ENCODE peak calls at places on chromosomes 12 and 14, in four cellular contexts. C, Z, A and V are unnamed samples.

GRCh38 chr12:106234513-106234912 is 13.3 kb downstream of the CKAP4 start:
- DNase-seq in C (no peak), Z (no peak), A (no peak), V (no peak)

GRCh38 chr14:63745858-63746425 is 18.1 kb upstream of the SGPP1 start:
- DNase-seq in C (no peak), Z (no peak), A (no peak), V (no peak)

GRCh38 chr14:90846511-90846910 is 30.3 kb upstream of the TTC7B start:
- DNase-seq in C (no peak), Z (no peak), A (no peak), V (no peak)

GRCh38 chr12:77133566-77133965 is 68.2 kb upstream of the E2F7 start:
- DNase-seq in C (no peak), Z (peak; percentile 70), A (no peak), V (no peak)

GRCh38 chr14:103536693-103537092 is 7.7 kb downstream of the TRMT61A start:
- DNase-seq in C (peak; percentile 51), Z (no peak), A (no peak), V (no peak)

GRCh38 chr12:131128556-131128955 is 174.8 kb downstream of the ADGRD1 start:
- DNase-seq in C (no peak), Z (no peak), A (no peak), V (no peak)

GRCh38 chr12:113479578-113480335 is 8.1 kb upstream of the LHX5 start:
- DNase-seq in C (no peak), Z (peak; percentile 74), A (peak; percentile 34), V (no peak)

GRCh38 chr12:58916153-58916709 is 4.1 kb downstream of the LRIG3 start:
- DNase-seq in C (no peak), Z (no peak), A (no peak), V (no peak)

GRCh38 chr12:17976202-17976601 is 113.8 kb downstream of the RERGL start:
- DNase-seq in C (no peak), Z (peak; percentile 68), A (no peak), V (no peak)

GRCh38 chr14:68285421-68286179 is 466.0 kb downstream of the RAD51B start:
- DNase-seq in C (no peak), Z (no peak), A (peak; percentile 39), V (peak; percentile 21)

GRCh38 chr14:52824479-52824878 is 33.1 kb upstream of the GNPNAT1 start:
- DNase-seq in C (no peak), Z (no peak), A (no peak), V (no peak)

DNA sequence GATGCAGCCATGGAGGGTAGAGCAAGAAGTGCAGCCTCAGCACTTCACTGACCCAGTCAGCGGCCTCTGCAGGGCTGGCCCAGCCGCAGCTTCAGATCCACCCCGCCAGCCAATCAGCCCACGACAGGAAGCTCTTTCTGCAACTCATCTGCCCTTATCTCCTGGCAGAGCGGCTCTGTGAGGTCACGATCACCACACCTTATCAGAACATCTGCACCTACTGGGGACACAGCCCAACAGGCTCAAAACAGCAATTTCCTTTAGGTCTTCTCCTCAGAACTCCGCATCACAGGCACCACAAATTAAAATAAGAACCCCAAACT is 287.3 kb downstream of the BCL11B start:
- DNase-seq in C (no peak), Z (peak; percentile 79), A (peak; percentile 71), V (peak; percentile 68)
- H3K27ac ChIP-seq in C (no peak overlapping the region), Z (peak overlapping the region; percentile 17), A (peak overlapping the region; percentile 56), V (peak overlapping the region; percentile 45)

DNA sequence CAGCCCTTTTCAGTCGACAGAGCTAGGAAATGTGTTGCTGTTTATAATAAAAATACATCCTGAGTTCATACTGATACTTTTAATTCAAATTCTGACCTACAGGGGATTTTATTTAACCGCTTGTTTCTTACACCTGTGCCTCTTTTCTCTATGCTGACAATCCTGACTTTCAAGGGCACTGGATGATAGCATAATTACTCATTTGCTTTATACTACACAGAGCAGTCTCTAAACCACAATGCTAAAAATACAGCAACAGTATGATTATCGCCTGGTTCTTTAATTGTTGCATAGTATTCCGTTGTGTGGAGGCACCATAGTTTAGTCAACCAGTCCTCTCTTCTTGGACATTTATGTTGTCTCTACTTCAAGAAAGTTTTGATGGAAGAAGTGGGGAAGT is 372.9 kb downstream of the DPF3 start:
- DNase-seq in C (no peak), Z (no peak), A (no peak), V (no peak)
- H3K27ac ChIP-seq in C (no peak overlapping the region), Z (no peak overlapping the region), A (no peak overlapping the region), V (no peak overlapping the region)

GRCh38 chr12:68237523-68238070 is 12.0 kb upstream of the IL26 start:
- DNase-seq in C (no peak), Z (no peak), A (no peak), V (no peak)

GRCh38 chr12:68242777-68243176 is 10.6 kb downstream of the IL22 start:
- DNase-seq in C (no peak), Z (no peak), A (no peak), V (no peak)

GRCh38 chr12:68240975-68241374 is 12.4 kb downstream of the IL22 start:
- DNase-seq in C (no peak), Z (no peak), A (peak; percentile 41), V (peak; percentile 62)

GRCh38 chr12:68239309-68239708 is 13.7 kb upstream of the IL26 start:
- DNase-seq in C (no peak), Z (no peak), A (no peak), V (no peak)

DNA sequence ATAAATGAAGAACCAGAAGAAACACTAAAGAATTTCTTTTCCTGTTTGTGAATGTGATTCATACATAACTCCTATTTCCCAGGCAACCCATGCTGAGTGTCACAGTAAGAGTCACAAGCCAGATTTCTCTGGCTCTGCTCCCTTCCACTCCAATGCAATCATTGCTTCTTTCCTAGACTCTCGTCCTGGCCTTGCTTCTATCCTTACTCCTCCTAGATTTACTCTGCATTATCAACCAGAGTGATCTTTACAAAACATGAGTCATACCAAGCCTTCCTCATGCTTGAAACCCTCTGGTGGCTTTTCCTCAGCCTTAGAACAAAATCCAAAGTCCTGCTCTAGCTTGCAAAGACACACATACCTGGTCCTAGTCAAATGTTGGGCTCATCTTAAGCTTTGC is 13.3 kb downstream of the IL22 start:
- DNase-seq in C (no peak), Z (peak; percentile 23), A (no peak), V (no peak)
- H3K27ac ChIP-seq in C (no peak overlapping the region), Z (no peak overlapping the region), A (peak overlapping the region; percentile 25), V (peak overlapping the region; percentile 47)

GRCh38 chr12:56163533-56164344 is 5.6 kb downstream of the MYL6 start:
- DNase-seq in C (peak; percentile 53), Z (no peak), A (no peak), V (no peak)
- H3K27ac ChIP-seq in C (no peak overlapping the region), Z (no peak overlapping the region), A (no peak overlapping the region), V (no peak overlapping the region)

GRCh38 chr14:75428230-75429104 is 645 bp downstream of the JDP2 start:
- DNase-seq in C (peak; percentile 84), Z (peak; percentile 26), A (peak; percentile 26), V (no peak)
- H3K27ac ChIP-seq in C (peak overlapping the region; percentile 44), Z (no peak overlapping the region), A (no peak overlapping the region), V (no peak overlapping the region)

DNA sequence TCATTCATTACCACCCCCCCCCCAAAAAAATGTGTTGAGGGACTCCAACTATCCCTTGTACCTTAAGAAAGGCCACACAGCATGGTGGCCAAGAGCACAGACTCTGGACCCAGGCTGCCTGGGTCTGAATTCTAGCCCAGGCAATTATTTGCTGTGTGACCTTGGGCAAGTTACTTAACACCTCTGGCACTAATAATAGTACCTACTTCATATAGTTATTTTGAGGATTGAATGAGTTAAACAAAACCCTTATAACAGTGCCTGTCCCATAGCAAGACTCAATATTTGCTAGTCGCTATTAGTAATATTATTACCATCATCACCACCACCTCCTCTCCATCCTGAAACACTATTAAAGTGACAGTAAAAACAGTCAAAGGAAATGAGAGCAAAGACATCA is 37.2 kb downstream of the NT5DC3 start:
- DNase-seq in C (no peak), Z (no peak), A (no peak), V (no peak)
- H3K27ac ChIP-seq in C (no peak overlapping the region), Z (no peak overlapping the region), A (no peak overlapping the region), V (no peak overlapping the region)

GRCh38 chr14:50957296-50957695 is 13.0 kb upstream of the PYGL start:
- DNase-seq in C (no peak), Z (no peak), A (no peak), V (no peak)
- H3K27ac ChIP-seq in C (no peak overlapping the region), Z (no peak overlapping the region), A (no peak overlapping the region), V (no peak overlapping the region)

GRCh38 chr12:68370667-68371066 is 38.5 kb upstream of the MDM1 start:
- DNase-seq in C (no peak), Z (no peak), A (no peak), V (no peak)

GRCh38 chr12:68367903-68368302 is 35.7 kb upstream of the MDM1 start:
- DNase-seq in C (no peak), Z (peak; percentile 52), A (no peak), V (no peak)

GRCh38 chr12:68368332-68368731 is 36.2 kb upstream of the MDM1 start:
- DNase-seq in C (no peak), Z (no peak), A (no peak), V (no peak)

GRCh38 chr12:68367136-68367535 is 35.0 kb upstream of the MDM1 start:
- DNase-seq in C (no peak), Z (no peak), A (no peak), V (no peak)

DNA sequence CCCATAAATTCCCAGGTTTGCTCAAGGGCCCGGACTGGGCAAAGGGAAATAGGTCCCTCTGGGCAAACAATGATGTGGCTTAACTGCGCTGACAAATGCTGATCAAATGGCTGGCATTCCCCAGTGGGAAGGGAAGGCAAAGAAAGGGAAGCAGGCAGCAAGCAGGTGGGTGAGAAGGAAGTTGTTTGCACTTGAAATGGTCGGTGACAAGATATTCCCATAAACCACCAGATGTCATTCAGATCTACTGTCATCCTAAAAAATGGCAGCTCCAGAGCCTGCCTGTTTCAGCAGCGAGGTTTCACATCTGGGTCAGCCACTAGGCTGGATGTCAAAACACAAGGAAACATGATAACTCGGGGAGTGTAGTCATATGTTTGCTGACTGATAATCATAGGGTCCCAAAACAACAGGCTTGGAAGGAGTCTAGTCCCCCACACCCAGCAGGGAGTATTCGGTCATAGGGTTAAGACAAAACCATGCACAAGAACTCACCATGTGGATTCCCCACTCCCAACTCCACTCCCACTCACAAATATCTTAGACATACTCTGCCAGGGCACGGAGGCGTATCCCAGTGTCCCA is 37.9 kb upstream of the MDM1 start:
- DNase-seq in C (no peak), Z (no peak), A (no peak), V (no peak)
- H3K27ac ChIP-seq in C (no peak overlapping the region), Z (no peak overlapping the region), A (no peak overlapping the region), V (no peak overlapping the region)

GRCh38 chr12:6923851-6924250 is 3.9 kb upstream of the ATN1 start:
- DNase-seq in C (no peak), Z (no peak), A (no peak), V (no peak)
- H3K27ac ChIP-seq in C (no peak overlapping the region), Z (no peak overlapping the region), A (peak overlapping the region; percentile 61), V (no peak overlapping the region)